ENCODE peak calls at places on chromosome 5, in eight cellular contexts. L, G, D, W, K, I, X and A are unnamed samples.

GRCh38 chr5:67640011-67640410 is 443.4 kb upstream of the CD180 start:
- DNase-seq in I (no peak), G (no peak), X (no peak), K (no peak), L (no peak), W (no peak), D (no peak), A (no peak)

GRCh38 chr5:138989720-138990119 is 114.6 kb upstream of the LRRTM2 start:
- DNase-seq in I (no peak), X (no peak), K (no peak), D (peak; percentile 47), G (no peak), W (no peak), L (no peak), A (no peak)

GRCh38 chr5:39189297-39189955 is 29.9 kb downstream of the FYB1 start:
- DNase-seq in L (no peak), G (no peak), K (no peak), W (no peak), X (no peak), D (no peak), I (no peak), A (no peak)

GRCh38 chr5:20832204-20833080 is 844.4 kb upstream of the CDH18 start:
- DNase-seq in L (no peak), W (no peak), D (no peak), G (no peak), K (no peak), I (no peak), X (no peak), A (no peak)

GRCh38 chr5:59021286-59021673 is 438.4 kb downstream of the RAB3C start:
- DNase-seq in W (no peak), G (no peak), K (no peak), X (no peak), L (peak; percentile 60), D (no peak), I (no peak), A (peak; percentile 48)

GRCh38 chr5:173895766-173896165 is 7.6 kb downstream of the CPEB4 start:
- DNase-seq in W (no peak), G (no peak), D (no peak), L (no peak), I (no peak), K (no peak), X (no peak), A (no peak)

GRCh38 chr5:101429241-101429640 is 526.2 kb upstream of the ST8SIA4 start:
- DNase-seq in G (no peak), I (no peak), D (peak; percentile 16), L (no peak), X (no peak), W (no peak), K (no peak), A (no peak)

GRCh38 chr5:141040093-141040762 is 10.9 kb upstream of the PCDHB1 start:
- DNase-seq in X (peak; percentile 30), D (no peak), I (peak; percentile 61), K (no peak), G (no peak), L (peak; percentile 83), W (no peak), A (peak; percentile 37)

GRCh38 chr5:179414459-179415215 is 69.4 kb upstream of the ADAMTS2 start:
- DNase-seq in D (no peak), K (no peak), W (no peak), I (no peak), G (no peak), X (no peak), L (no peak), A (no peak)

GRCh38 chr5:180119031-180119885 is 47.7 kb upstream of the RNF130 start:
- DNase-seq in L (no peak), W (no peak), K (peak; percentile 17), X (no peak), I (no peak), G (no peak), D (no peak), A (no peak)

GRCh38 chr5:17248999-17249634 is 31.7 kb downstream of the BASP1 start:
- DNase-seq in G (no peak), X (no peak), L (no peak), D (peak; percentile 92), W (peak; percentile 47), I (no peak), K (no peak), A (no peak)

GRCh38 chr5:43729846-43730478 is 127.0 kb downstream of the NNT start:
- DNase-seq in I (no peak), G (no peak), W (peak; percentile 4), L (no peak), K (no peak), X (no peak), D (peak; percentile 16), A (no peak)

GRCh38 chr5:150615141-150615699 is 25.2 kb upstream of the SYNPO start:
- DNase-seq in I (no peak), D (no peak), G (no peak), K (peak; percentile 75), W (no peak), X (no peak), L (no peak), A (no peak)

GRCh38 chr5:141192110-141192725 is at the start of gene PCDHB10:
- DNase-seq in G (no peak), W (no peak), I (peak; percentile 40), L (no peak), D (no peak), X (no peak), K (no peak), A (peak; percentile 82)

GRCh38 chr5:148684528-148684927 is 30.2 kb upstream of the HTR4 start:
- DNase-seq in X (no peak), G (no peak), W (no peak), L (no peak), K (no peak), D (no peak), I (no peak), A (no peak)

GRCh38 chr5:151078490-151079262 is 2.2 kb downstream of the TNIP1 start:
- DNase-seq in W (no peak), I (no peak), G (peak; percentile 40), L (no peak), X (no peak), K (no peak), D (no peak), A (no peak)

GRCh38 chr5:22926574-22926973 is 73.4 kb upstream of the CDH12 start:
- DNase-seq in D (no peak), I (no peak), L (no peak), G (no peak), X (no peak), W (no peak), K (no peak), A (no peak)

GRCh38 chr5:139637438-139638089 is 10.6 kb upstream of the CXXC5 start:
- DNase-seq in G (no peak), I (peak; percentile 75), X (peak; percentile 82), K (peak; percentile 93), W (no peak), D (peak; percentile 70), L (no peak), A (peak; percentile 95)

GRCh38 chr5:43227655-43228054 is 35.6 kb downstream of the NIM1K start:
- DNase-seq in W (peak; percentile 42), D (no peak), G (no peak), L (no peak), I (no peak), X (no peak), K (no peak), A (peak; percentile 43)

GRCh38 chr5:52709171-52709925 is 78.4 kb upstream of the ITGA1 start:
- DNase-seq in G (no peak), W (no peak), D (no peak), X (no peak), K (no peak), L (no peak), I (no peak), A (no peak)

GRCh38 chr5:157568717-157569116 is 6.9 kb downstream of the ADAM19 start:
- DNase-seq in D (no peak), K (no peak), W (no peak), G (no peak), L (no peak), I (no peak), X (no peak), A (no peak)

GRCh38 chr5:448061-448765 is 5.2 kb downstream of the EXOC3 start:
- DNase-seq in I (no peak), W (no peak), G (no peak), K (peak; percentile 80), X (no peak), D (no peak), L (no peak), A (no peak)

GRCh38 chr5:132853323-132853722 is 12.9 kb downstream of the GDF9 start:
- DNase-seq in X (no peak), L (no peak), I (no peak), W (no peak), K (no peak), D (no peak), G (no peak), A (no peak)

GRCh38 chr5:127092690-127093089 is 19.4 kb upstream of the C5orf63 start:
- DNase-seq in G (no peak), X (no peak), I (no peak), K (no peak), W (no peak), D (peak; percentile 24), L (no peak), A (no peak)

GRCh38 chr5:149228610-149229297 is 42.9 kb upstream of the AFAP1L1 start:
- DNase-seq in G (no peak), D (peak; percentile 77), W (peak; percentile 96), K (no peak), X (no peak), I (no peak), L (no peak), A (peak; percentile 68)

GRCh38 chr5:59999056-59999455 is 105.5 kb upstream of the PDE4D start:
- DNase-seq in G (no peak), L (no peak), K (no peak), W (no peak), I (no peak), X (no peak), D (no peak), A (no peak)

GRCh38 chr5:83548556-83548955 is 77.0 kb downstream of the VCAN start:
- DNase-seq in X (no peak), G (no peak), L (no peak), I (no peak), D (peak; percentile 48), K (no peak), W (no peak), A (no peak)